ENCODE peak calls at places on chromosome X, in four cellular contexts. One of them, this sample, is unnamed.
A peak's percentile ranks its signal among the peaks of the same experiment; 100 is the strongest.

GRCh38 chrX:134520860-134521390 is 61.0 kb downstream of the HPRT1 start:
- DNase-seq in glomerular endothelial cell: no peak
- DNase-seq in activated gamma-delta T cell treated with Interleukin-2 at 50 U/mL for 16 hours: no peak
- DNase-seq in lung: no peak
- DNase-seq in this sample: no peak

GRCh38 chrX:153645921-153646481 is 1.0 kb upstream of the DUSP9 start:
- DNase-seq in glomerular endothelial cell: no peak
- DNase-seq in activated gamma-delta T cell treated with Interleukin-2 at 50 U/mL for 16 hours: peak; percentile 1
- DNase-seq in lung: no peak
- DNase-seq in this sample: no peak

GRCh38 chrX:122270809-122271494 is 913.1 kb upstream of the GRIA3 start:
- DNase-seq in glomerular endothelial cell: no peak
- DNase-seq in activated gamma-delta T cell treated with Interleukin-2 at 50 U/mL for 16 hours: no peak
- DNase-seq in lung: no peak
- DNase-seq in this sample: no peak

GRCh38 chrX:140507982-140508305 is 3.1 kb upstream of the SOX3 start:
- DNase-seq in glomerular endothelial cell: no peak
- DNase-seq in activated gamma-delta T cell treated with Interleukin-2 at 50 U/mL for 16 hours: no peak
- DNase-seq in lung: peak; percentile 37
- DNase-seq in this sample: no peak

GRCh38 chrX:64850371-64851082 is 125.7 kb downstream of the ZC4H2 start:
- DNase-seq in glomerular endothelial cell: no peak
- DNase-seq in activated gamma-delta T cell treated with Interleukin-2 at 50 U/mL for 16 hours: peak; percentile 16
- DNase-seq in lung: no peak
- DNase-seq in this sample: no peak

GRCh38 chrX:82370978-82371646 is 1137.0 kb upstream of the POU3F4 start:
- DNase-seq in glomerular endothelial cell: no peak
- DNase-seq in activated gamma-delta T cell treated with Interleukin-2 at 50 U/mL for 16 hours: no peak
- DNase-seq in lung: no peak
- DNase-seq in this sample: no peak

GRCh38 chrX:17052776-17053175 is 106.3 kb downstream of the REPS2 start:
- DNase-seq in glomerular endothelial cell: no peak
- DNase-seq in activated gamma-delta T cell treated with Interleukin-2 at 50 U/mL for 16 hours: no peak
- DNase-seq in lung: no peak
- DNase-seq in this sample: no peak

GRCh38 chrX:24148118-24148517 is 1.4 kb upstream of the ZFX start:
- DNase-seq in glomerular endothelial cell: no peak
- DNase-seq in activated gamma-delta T cell treated with Interleukin-2 at 50 U/mL for 16 hours: no peak
- DNase-seq in lung: no peak
- DNase-seq in this sample: no peak

GRCh38 chrX:102746134-102746584 is 25.6 kb downstream of the GPRASP3 start:
- DNase-seq in glomerular endothelial cell: no peak
- DNase-seq in activated gamma-delta T cell treated with Interleukin-2 at 50 U/mL for 16 hours: peak; percentile 10
- DNase-seq in lung: no peak
- DNase-seq in this sample: no peak

GRCh38 chrX:85243155-85243554 is 424 bp downstream of the SATL1 start:
- DNase-seq in glomerular endothelial cell: no peak
- DNase-seq in activated gamma-delta T cell treated with Interleukin-2 at 50 U/mL for 16 hours: no peak
- DNase-seq in lung: no peak
- DNase-seq in this sample: no peak

GRCh38 chrX:110853610-110854009 is 58.0 kb upstream of the CHRDL1 start:
- DNase-seq in glomerular endothelial cell: no peak
- DNase-seq in activated gamma-delta T cell treated with Interleukin-2 at 50 U/mL for 16 hours: no peak
- DNase-seq in lung: no peak
- DNase-seq in this sample: no peak

GRCh38 chrX:72105436-72105835 is 26.3 kb downstream of the RTL5 start:
- DNase-seq in glomerular endothelial cell: no peak
- DNase-seq in activated gamma-delta T cell treated with Interleukin-2 at 50 U/mL for 16 hours: peak; percentile 56
- DNase-seq in lung: no peak
- DNase-seq in this sample: no peak

GRCh38 chrX:74449322-74449936 is 28.1 kb downstream of the SLC16A2 start:
- DNase-seq in glomerular endothelial cell: no peak
- DNase-seq in activated gamma-delta T cell treated with Interleukin-2 at 50 U/mL for 16 hours: peak; percentile 5
- DNase-seq in lung: no peak
- DNase-seq in this sample: no peak

GRCh38 chrX:96435636-96436035 is 249.0 kb upstream of the DIAPH2 start:
- DNase-seq in glomerular endothelial cell: no peak
- DNase-seq in activated gamma-delta T cell treated with Interleukin-2 at 50 U/mL for 16 hours: no peak
- DNase-seq in lung: no peak
- DNase-seq in this sample: no peak

GRCh38 chrX:132127748-132128147 is at the start of gene FRMD7:
- DNase-seq in glomerular endothelial cell: no peak
- DNase-seq in activated gamma-delta T cell treated with Interleukin-2 at 50 U/mL for 16 hours: no peak
- DNase-seq in lung: no peak
- DNase-seq in this sample: no peak

This sample was measured in NCI-H1048.